ENCODE peak calls at places on chromosomes 1 and 21, in four cellular contexts. One of them, this sample, is unnamed.

GRCh38 chr21:27258756-27259429 is 292.0 kb upstream of the ADAMTS5 start:
- DNase-seq in NCI-H345: no peak
- DNase-seq in omental fat pad: no peak
- DNase-seq in NCI-H2171 treated with DMSO at 0.1 percent for 48 hours: no peak
- DNase-seq in this sample: no peak

GRCh38 chr1:227285745-227286144 is 32.5 kb downstream of the CDC42BPA start:
- DNase-seq in omental fat pad: no peak
- DNase-seq in NCI-H2171 treated with DMSO at 0.1 percent for 48 hours: no peak
- DNase-seq in NCI-H345: no peak
- DNase-seq in this sample: no peak

GRCh38 chr1:55037733-55038551 is 1.4 kb upstream of the PCSK9 start:
- DNase-seq in omental fat pad: no peak
- DNase-seq in NCI-H345: no peak
- DNase-seq in NCI-H2171 treated with DMSO at 0.1 percent for 48 hours: no peak
- DNase-seq in this sample: no peak

GRCh38 chr1:238647877-238648276 is 738.5 kb upstream of the CHRM3 start:
- DNase-seq in NCI-H2171 treated with DMSO at 0.1 percent for 48 hours: no peak
- DNase-seq in NCI-H345: no peak
- DNase-seq in omental fat pad: no peak
- DNase-seq in this sample: no peak

GRCh38 chr21:44089001-44089911 is 17.9 kb upstream of the PWP2 start:
- DNase-seq in omental fat pad: no peak
- DNase-seq in NCI-H2171 treated with DMSO at 0.1 percent for 48 hours: no peak
- DNase-seq in NCI-H345: no peak
- DNase-seq in this sample: no peak

GRCh38 chr1:206490643-206491421 is 16.5 kb upstream of the RASSF5 start:
- DNase-seq in NCI-H2171 treated with DMSO at 0.1 percent for 48 hours: peak; percentile 23
- DNase-seq in NCI-H345: no peak
- DNase-seq in omental fat pad: no peak
- DNase-seq in this sample: no peak

GRCh38 chr1:41516168-41516961 is 31.9 kb upstream of the EDN2 start:
- DNase-seq in NCI-H2171 treated with DMSO at 0.1 percent for 48 hours: peak; percentile 88
- DNase-seq in NCI-H345: peak; percentile 86
- DNase-seq in omental fat pad: peak; percentile 75
- DNase-seq in this sample: no peak

GRCh38 chr21:20698585-20698984 is 299.6 kb upstream of the NCAM2 start:
- DNase-seq in NCI-H345: no peak
- DNase-seq in NCI-H2171 treated with DMSO at 0.1 percent for 48 hours: no peak
- DNase-seq in omental fat pad: no peak
- DNase-seq in this sample: no peak

GRCh38 chr1:212606734-212607205 is 1.8 kb upstream of the ATF3 start:
- DNase-seq in omental fat pad: no peak
- DNase-seq in NCI-H2171 treated with DMSO at 0.1 percent for 48 hours: peak; percentile 35
- DNase-seq in NCI-H345: peak; percentile 66
- DNase-seq in this sample: no peak

GRCh38 chr1:180310095-180310494 is 80.0 kb downstream of the LHX4 start:
- DNase-seq in omental fat pad: no peak
- DNase-seq in NCI-H2171 treated with DMSO at 0.1 percent for 48 hours: peak; percentile 47
- DNase-seq in NCI-H345: no peak
- DNase-seq in this sample: no peak

GRCh38 chr21:36429672-36430546 is 44.7 kb downstream of the CHAF1B start:
- DNase-seq in NCI-H2171 treated with DMSO at 0.1 percent for 48 hours: peak; percentile 54
- DNase-seq in omental fat pad: peak; percentile 56
- DNase-seq in NCI-H345: no peak
- DNase-seq in this sample: peak; percentile 84

GRCh38 chr1:12075195-12076114 is 12.4 kb downstream of the TNFRSF8 start:
- DNase-seq in NCI-H345: no peak
- DNase-seq in omental fat pad: peak; percentile 73
- DNase-seq in NCI-H2171 treated with DMSO at 0.1 percent for 48 hours: no peak
- DNase-seq in this sample: no peak

This sample was measured in thoracic aorta.